ENCODE peak calls at places on chromosomes 3 and 15, in six cellular contexts. X is pancreas, C is PC-9, J is body of pancreas, P is AG04450, O is neuronal stem cell. B is an unnamed sample.
A peak's percentile ranks its signal among the peaks of the same experiment; 100 is the strongest.

GRCh38 chr3:13229291-13229949 is 156.2 kb upstream of the IQSEC1 start:
- DNase-seq in X (no peak), C (peak; percentile 81), J (no peak), P (no peak), O (no peak), B (no peak)

GRCh38 chr3:11282250-11283125 is 10.3 kb downstream of the ATG7 start:
- DNase-seq in X (no peak), C (no peak), J (no peak), P (no peak), O (no peak), B (no peak)

GRCh38 chr3:143763568-143764162 is 84.6 kb downstream of the SLC9A9 start:
- DNase-seq in X (no peak), C (no peak), J (no peak), P (no peak), O (no peak), B (no peak)

GRCh38 chr3:42612147-42612680 is 11.7 kb downstream of the NKTR start:
- DNase-seq in X (no peak), C (no peak), J (no peak), P (no peak), O (no peak), B (no peak)

GRCh38 chr15:58595516-58596238 is 153.8 kb downstream of the ADAM10 start:
- DNase-seq in X (no peak), C (no peak), J (no peak), P (no peak), O (no peak), B (no peak)

GRCh38 chr15:31346367-31347066 is 19.9 kb downstream of the KLF13 start:
- DNase-seq in X (no peak), C (no peak), J (no peak), P (no peak), O (no peak), B (no peak)

GRCh38 chr15:38012894-38013293 is 78.5 kb downstream of the TMCO5A start:
- DNase-seq in X (no peak), C (no peak), J (no peak), P (no peak), O (no peak), B (no peak)

GRCh38 chr3:37536033-37536432 is 325.6 kb upstream of the CTDSPL start:
- DNase-seq in X (no peak), C (no peak), J (no peak), P (no peak), O (no peak), B (no peak)

GRCh38 chr15:63599401-63600000 is 2.3 kb downstream of the FBXL22 start:
- DNase-seq in X (peak; percentile 82), C (peak; percentile 62), J (peak; percentile 81), P (no peak), O (no peak), B (peak; percentile 50)

GRCh38 chr3:14461006-14461747 is 58.8 kb downstream of the SLC6A6 start:
- DNase-seq in X (no peak), C (no peak), J (no peak), P (no peak), O (no peak), B (no peak)

GRCh38 chr3:27559835-27560234 is 75.7 kb upstream of the SLC4A7 start:
- DNase-seq in X (no peak), C (no peak), J (no peak), P (peak; percentile 52), O (no peak), B (no peak)

GRCh38 chr3:23072672-23073071 is 130.5 kb upstream of the UBE2E2 start:
- DNase-seq in X (no peak), C (no peak), J (no peak), P (no peak), O (no peak), B (no peak)

GRCh38 chr15:68404056-68404798 is 27.7 kb downstream of the ITGA11 start:
- DNase-seq in X (no peak), C (no peak), J (no peak), P (no peak), O (no peak), B (no peak)

GRCh38 chr15:41501961-41502786 is 8.5 kb downstream of the ITPKA start:
- DNase-seq in X (no peak), C (no peak), J (no peak), P (no peak), O (no peak), B (peak; percentile 15)

GRCh38 chr15:34588046-34588674 is 4.7 kb upstream of the GOLGA8B start:
- DNase-seq in X (peak; percentile 72), C (no peak), J (peak; percentile 65), P (peak; percentile 68), O (peak; percentile 39), B (peak; percentile 71)

GRCh38 chr3:187811580-187812250 is 66.4 kb upstream of the BCL6 start:
- DNase-seq in X (no peak), C (no peak), J (no peak), P (peak; percentile 49), O (no peak), B (no peak)

GRCh38 chr3:88150771-88151170 is 1.0 kb downstream of the C3orf38 start:
- DNase-seq in X (no peak), C (no peak), J (no peak), P (no peak), O (no peak), B (no peak)

GRCh38 chr15:66389859-66390382 is 3.2 kb downstream of the MAP2K1 start:
- DNase-seq in X (no peak), C (peak; percentile 41), J (no peak), P (no peak), O (no peak), B (no peak)

GRCh38 chr3:62718011-62718410 is 157.2 kb downstream of the CADPS start:
- DNase-seq in X (no peak), C (no peak), J (no peak), P (no peak), O (no peak), B (no peak)

GRCh38 chr3:71341721-71342120 is 241.8 kb downstream of the FOXP1 start:
- DNase-seq in X (no peak), C (no peak), J (no peak), P (peak; percentile 47), O (no peak), B (no peak)

GRCh38 chr3:143207338-143207961 is 87.9 kb downstream of the CHST2 start:
- DNase-seq in X (no peak), C (no peak), J (no peak), P (peak; percentile 32), O (no peak), B (no peak)

GRCh38 chr15:39403674-39404117 is 177.2 kb upstream of the THBS1 start:
- DNase-seq in X (no peak), C (peak; percentile 87), J (no peak), P (peak; percentile 44), O (no peak), B (peak; percentile 73)

GRCh38 chr15:36008719-36009118 is 462.8 kb upstream of the DPH6 start:
- DNase-seq in X (no peak), C (no peak), J (no peak), P (no peak), O (no peak), B (no peak)

GRCh38 chr3:66011098-66011655 is 27.5 kb downstream of the MAGI1 start:
- DNase-seq in X (no peak), C (no peak), J (no peak), P (no peak), O (no peak), B (no peak)

GRCh38 chr3:139355502-139355901 is 11.7 kb downstream of the MRPS22 start:
- DNase-seq in X (peak; percentile 28), C (no peak), J (no peak), P (no peak), O (no peak), B (no peak)

GRCh38 chr3:70726096-70726745 is 413.8 kb upstream of the MDFIC2 start:
- DNase-seq in X (no peak), C (no peak), J (no peak), P (no peak), O (no peak), B (no peak)

GRCh38 chr3:149134560-149134959 is 5.1 kb downstream of the HPS3 start:
- DNase-seq in X (no peak), C (no peak), J (no peak), P (no peak), O (no peak), B (peak; percentile 59)

GRCh38 chr3:39125837-39126500 is 18.5 kb downstream of the TTC21A start:
- DNase-seq in X (peak; percentile 18), C (peak; percentile 95), J (no peak), P (no peak), O (no peak), B (no peak)

GRCh38 chr3:72006631-72007556 is 221.9 kb upstream of the PROK2 start:
- DNase-seq in X (no peak), C (no peak), J (no peak), P (no peak), O (no peak), B (no peak)

GRCh38 chr15:55319537-55320325 is 709 bp downstream of the PIGB start:
- DNase-seq in X (no peak), C (no peak), J (peak; percentile 27), P (no peak), O (no peak), B (peak; percentile 38)

GRCh38 chr15:92166751-92167412 is 226.8 kb upstream of the ST8SIA2 start:
- DNase-seq in X (no peak), C (no peak), J (no peak), P (no peak), O (no peak), B (peak; percentile 58)

GRCh38 chr15:47717036-47717611 is at the start of gene SEMA6D:
- DNase-seq in X (peak; percentile 75), C (no peak), J (peak; percentile 79), P (peak; percentile 54), O (peak; percentile 83), B (peak; percentile 95)
- H3K27me3 ChIP-seq in X (no peaks in the 10 kb centered on the region), C (peaks cover 12% of the 10 kb centered on the region), J (no peaks in the 10 kb centered on the region), P (no peaks in the 10 kb centered on the region), O (no peaks in the 10 kb centered on the region), B (no peaks in the 10 kb centered on the region)

DNA sequence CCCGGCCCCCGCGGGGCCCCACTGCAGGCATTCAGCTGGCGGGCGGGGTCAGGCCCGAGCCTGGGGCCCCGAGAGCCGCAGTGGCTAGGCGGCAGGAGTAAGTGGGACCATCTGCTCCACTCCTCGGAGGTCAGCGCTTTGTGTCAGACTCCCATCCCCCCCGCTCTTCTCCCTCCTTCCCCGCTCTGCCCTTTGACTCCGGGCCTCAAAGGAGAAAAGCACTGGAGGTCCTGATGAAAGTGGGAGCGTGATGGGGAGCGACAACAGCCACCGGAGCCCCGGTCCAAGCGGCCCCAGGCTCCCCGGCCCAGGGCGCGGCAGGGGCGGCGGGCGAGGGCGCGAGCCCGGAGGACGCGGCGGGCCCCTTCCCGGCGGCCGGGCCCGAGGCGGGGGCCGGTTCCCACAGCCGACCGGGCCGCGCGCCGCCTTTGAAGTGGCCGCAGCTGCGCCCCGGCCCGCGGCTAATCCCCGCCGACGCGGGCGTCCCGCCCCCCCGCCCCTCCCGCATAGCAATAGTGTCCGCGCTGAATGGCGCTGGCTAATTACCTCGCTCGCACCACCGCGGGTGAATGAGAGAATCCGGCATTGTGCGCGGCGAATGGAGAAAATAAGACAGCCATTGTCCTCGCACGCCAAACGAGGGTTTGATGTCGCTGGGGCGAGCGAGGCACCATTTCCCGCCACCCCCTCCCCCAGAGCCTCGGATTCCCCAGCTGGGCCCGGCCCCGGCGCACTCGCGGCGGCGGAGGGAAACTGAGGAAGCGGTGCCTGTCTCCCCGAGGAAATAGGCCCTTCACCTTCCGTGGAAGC is 22.4 kb downstream of the IGDCC3 start:
- DNase-seq in X (no peak), C (no peak), J (no peak), P (no peak), O (peak; percentile 92), B (no peak)
- H3K27ac ChIP-seq in X (no peak overlapping the region), C (no peak overlapping the region), J (no peak overlapping the region), P (no peak overlapping the region), O (peak overlapping the region; percentile 99), B (peak overlapping the region; percentile 17)

GRCh38 chr3:172084871-172085556 is 45.6 kb downstream of the FNDC3B start:
- DNase-seq in X (no peak), C (no peak), J (no peak), P (no peak), O (no peak), B (no peak)
- H3K27me3 ChIP-seq in X (no peaks in the 10 kb centered on the region), C (no peaks in the 10 kb centered on the region), J (no peaks in the 10 kb centered on the region), P (no peaks in the 10 kb centered on the region), O (no peaks in the 10 kb centered on the region), B (no peaks in the 10 kb centered on the region)

GRCh38 chr3:61684386-61684785 is 123.0 kb downstream of the PTPRG start:
- DNase-seq in X (no peak), C (no peak), J (no peak), P (no peak), O (no peak), B (no peak)
- H3K27ac ChIP-seq in X (no peak overlapping the region), C (no peak overlapping the region), J (no peak overlapping the region), P (no peak overlapping the region), O (no peak overlapping the region), B (no peak overlapping the region)

B was measured in cardiac muscle cell.